ENCODE peak calls at places on chromosomes 2 and 18, in six cellular contexts. S is MV-4-11; P is GM23338; B is upper lobe of right lung; Z is stimulated activated effector memory CD8-positive, alpha-beta T cell treated with anti-CD3 and anti-CD28 coated beads, Interleukin-12 subunit alpha, Interleukin-12 subunit beta, amount 100 ng/mL, for 72 hours; Q is caudate nucleus. I is an unnamed sample.

GRCh38 chr2:171762879-171763573 is 75.8 kb downstream of the DYNC1I2 start:
- DNase-seq in S (no peak), P (no peak), B (no peak), Z (no peak), Q (no peak), I (no peak)

GRCh38 chr2:7508220-7508943 is 591.2 kb downstream of the RNF144A start:
- DNase-seq in S (no peak), P (no peak), B (no peak), Z (no peak), Q (no peak), I (peak)

GRCh38 chr2:182015334-182016109 is 29.9 kb downstream of the PPP1R1C start:
- DNase-seq in S (no peak), P (no peak), B (no peak), Z (no peak), Q (no peak), I (no peak)

GRCh38 chr2:172087191-172087779 is 2.0 kb downstream of the DLX1 start:
- DNase-seq in S (no peak), P (no peak), B (no peak), Z (no peak), Q (no peak), I (no peak)

GRCh38 chr18:32804126-32804888 is 31.5 kb upstream of the KLHL14 start:
- DNase-seq in S (no peak), P (no peak), B (no peak), Z (no peak), Q (no peak), I (peak)

GRCh38 chr2:188293601-188294482 is 2.2 kb downstream of the GULP1 start:
- DNase-seq in S (no peak), P (no peak), B (peak), Z (no peak), Q (peak), I (peak)

GRCh38 chr2:196984888-196985287 is 58.4 kb upstream of the PGAP1 start:
- DNase-seq in S (no peak), P (no peak), B (no peak), Z (no peak), Q (no peak), I (no peak)

GRCh38 chr2:218257390-218257981 is 3.3 kb upstream of the GPBAR1 start:
- DNase-seq in S (peak), P (peak), B (no peak), Z (peak), Q (no peak), I (peak)

GRCh38 chr2:42089340-42089925 is 41.6 kb downstream of the PKDCC start:
- DNase-seq in S (peak), P (peak), B (peak), Z (peak), Q (no peak), I (peak)